ENCODE peak calls at places on chromosomes 1 and 21, in five cellular contexts. S, J, E, C and Y are unnamed samples.

GRCh38 chr21:34364921-34365320 is 1.1 kb downstream of the KCNE2 start:
- DNase-seq in S (no peak), J (no peak), C (no peak), E (no peak), Y (no peak)

GRCh38 chr1:11525516-11525915 is 46.6 kb downstream of the DISP3 start:
- DNase-seq in E (no peak), J (no peak), S (no peak), C (no peak), Y (no peak)

GRCh38 chr1:56905667-56906066 is 51.1 kb downstream of the C8A start:
- DNase-seq in S (no peak), J (no peak), C (no peak), E (no peak), Y (no peak)

GRCh38 chr1:98441281-98441680 is 220.2 kb upstream of the SNX7 start:
- DNase-seq in C (no peak), J (no peak), S (no peak), E (no peak), Y (no peak)

GRCh38 chr21:37670883-37671282 is 245.4 kb downstream of the KCNJ6 start:
- DNase-seq in S (no peak), C (peak), J (no peak), E (no peak), Y (no peak)

GRCh38 chr1:212127219-212127618 is 91.7 kb downstream of the DTL start:
- DNase-seq in E (no peak), C (no peak), S (no peak), J (no peak), Y (no peak)

GRCh38 chr1:99176753-99177152 is 87.5 kb upstream of the PLPPR4 start:
- DNase-seq in E (no peak), J (no peak), S (no peak), C (no peak), Y (no peak)

GRCh38 chr1:155466996-155467395 is 95.6 kb downstream of the ASH1L start:
- DNase-seq in C (peak), J (no peak), S (no peak), E (no peak), Y (no peak)

GRCh38 chr1:3747903-3748302 is 4.3 kb upstream of the CCDC27 start:
- DNase-seq in E (no peak), S (no peak), C (no peak), J (no peak), Y (no peak)

GRCh38 chr1:29761159-29761928 is 525.0 kb downstream of the PTPRU start:
- DNase-seq in S (no peak), J (no peak), C (no peak), E (no peak), Y (no peak)

GRCh38 chr1:173295391-173295790 is 88.3 kb upstream of the TNFSF4 start:
- DNase-seq in J (no peak), C (no peak), S (no peak), E (no peak), Y (no peak)

GRCh38 chr1:160097911-160098851 is at the start of gene IGSF8:
- DNase-seq in S (peak), E (peak), C (peak), J (peak), Y (peak)
- TF ChIP-seq POLR2A in S (no peak), E (no peak), C (no peak), J (peak), Y (no peak)

GRCh38 chr21:36156815-36157670 is at the start of gene DOP1B:
- DNase-seq in E (no peak), S (no peak), C (peak), J (no peak), Y (peak)
- TF ChIP-seq POLR2A in E (no peak), S (no peak), C (peak), J (peak), Y (peak)

DNA sequence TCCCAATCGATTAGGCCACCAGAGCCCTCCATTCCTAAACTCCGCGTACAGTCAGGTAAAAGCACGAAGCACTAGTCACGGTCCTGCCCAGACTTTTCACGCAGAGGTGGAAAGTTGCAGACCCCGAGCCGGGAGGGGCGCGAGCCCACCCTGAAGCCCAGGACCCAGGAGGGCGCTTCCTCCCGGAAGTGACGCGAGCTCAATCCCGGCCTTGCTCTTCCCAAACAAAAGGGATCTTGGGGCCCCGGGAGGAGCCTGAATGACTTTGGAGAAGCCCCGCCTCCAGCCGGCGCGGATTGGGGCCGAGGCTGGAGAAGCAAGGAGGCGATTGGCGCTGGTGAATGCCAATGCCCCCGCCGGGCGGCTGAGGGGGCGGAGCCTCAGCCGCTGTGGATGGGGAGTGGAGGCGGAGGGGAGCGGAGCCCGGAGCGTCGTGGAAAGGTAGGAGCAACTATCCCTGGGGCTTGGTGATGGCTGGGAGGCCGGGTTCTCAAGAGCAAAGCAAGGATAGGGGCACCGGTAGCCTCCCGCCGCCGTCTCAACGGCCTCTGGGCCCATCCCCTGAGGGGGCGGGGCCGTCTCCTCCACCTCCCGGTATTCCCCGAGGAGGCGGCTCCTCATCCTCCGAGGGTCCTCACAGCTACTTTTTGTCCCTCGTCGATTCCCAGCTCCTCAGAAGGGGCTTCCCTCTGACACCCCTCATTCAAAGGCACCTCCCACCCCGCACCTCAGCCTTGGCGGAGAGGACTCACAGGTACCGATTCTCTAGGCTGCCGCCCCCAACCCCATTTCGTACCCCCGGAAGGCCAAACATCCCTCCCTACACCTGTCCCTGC is at the start of gene CTTNBP2NL:
- DNase-seq in S (peak), E (peak), C (peak), J (no peak), Y (peak)
- TF ChIP-seq POLR2A in S (no peak), E (no peak), C (peak), J (peak), Y (no peak)

GRCh38 chr1:27009601-27010197 is 3.0 kb downstream of the TENT5B start:
- DNase-seq in C (no peak), J (no peak), E (no peak), S (peak), Y (no peak)
- TF ChIP-seq POLR2A in C (no peak), J (no peak), E (no peak), S (no peak), Y (no peak)

GRCh38 chr21:33236013-33236686 is 6.4 kb downstream of the IFNAR2 start:
- DNase-seq in J (no peak), C (no peak), E (no peak), S (no peak), Y (no peak)
- TF ChIP-seq POLR2A in J (peak), C (no peak), E (no peak), S (no peak), Y (no peak)

DNA sequence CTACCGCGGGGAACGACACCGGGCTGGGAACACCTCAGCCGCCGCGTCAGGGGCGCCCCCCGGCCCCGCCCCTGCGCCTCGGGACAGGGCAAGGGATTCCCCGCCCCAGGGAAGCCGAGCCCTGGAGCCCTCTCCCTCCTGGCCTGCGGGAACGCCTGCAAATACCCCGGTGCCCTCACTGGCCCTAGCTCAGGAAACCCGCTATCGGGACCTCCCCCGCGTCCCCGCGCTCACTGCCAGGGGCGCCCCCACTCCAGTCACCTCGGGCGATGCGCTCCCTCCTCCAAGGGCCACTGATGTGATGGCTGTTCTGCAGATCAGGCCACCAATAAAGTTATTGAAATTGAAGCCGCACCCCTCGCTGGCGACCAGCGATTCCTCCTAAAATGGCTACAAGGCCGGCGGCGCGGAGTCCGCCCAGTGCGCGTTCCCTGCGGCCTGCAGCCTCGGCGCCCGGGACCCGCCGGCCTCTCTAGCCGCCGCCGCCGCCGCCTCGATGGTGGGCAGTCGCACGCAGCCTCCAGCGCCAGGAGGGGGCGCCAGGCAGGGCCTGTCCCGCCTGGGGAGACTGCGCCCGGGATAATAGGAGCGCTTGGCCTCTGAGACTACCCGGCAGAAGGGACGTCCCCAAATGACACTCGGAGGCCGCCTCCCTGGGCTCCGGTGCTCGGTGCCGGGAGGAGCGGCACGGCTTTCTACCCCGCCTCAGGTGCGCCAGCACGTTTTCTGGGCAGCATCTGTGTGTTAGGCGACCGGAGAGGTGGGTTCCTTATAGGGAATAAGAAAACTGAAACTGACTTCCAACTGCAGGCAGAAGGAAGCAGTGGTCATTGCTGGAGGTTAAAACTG is at the start of gene PRKAB2:
- DNase-seq in S (peak), E (peak), J (peak), C (peak), Y (peak)
- TF ChIP-seq POLR2A in S (peak), E (no peak), J (peak), C (peak), Y (peak)

DNA sequence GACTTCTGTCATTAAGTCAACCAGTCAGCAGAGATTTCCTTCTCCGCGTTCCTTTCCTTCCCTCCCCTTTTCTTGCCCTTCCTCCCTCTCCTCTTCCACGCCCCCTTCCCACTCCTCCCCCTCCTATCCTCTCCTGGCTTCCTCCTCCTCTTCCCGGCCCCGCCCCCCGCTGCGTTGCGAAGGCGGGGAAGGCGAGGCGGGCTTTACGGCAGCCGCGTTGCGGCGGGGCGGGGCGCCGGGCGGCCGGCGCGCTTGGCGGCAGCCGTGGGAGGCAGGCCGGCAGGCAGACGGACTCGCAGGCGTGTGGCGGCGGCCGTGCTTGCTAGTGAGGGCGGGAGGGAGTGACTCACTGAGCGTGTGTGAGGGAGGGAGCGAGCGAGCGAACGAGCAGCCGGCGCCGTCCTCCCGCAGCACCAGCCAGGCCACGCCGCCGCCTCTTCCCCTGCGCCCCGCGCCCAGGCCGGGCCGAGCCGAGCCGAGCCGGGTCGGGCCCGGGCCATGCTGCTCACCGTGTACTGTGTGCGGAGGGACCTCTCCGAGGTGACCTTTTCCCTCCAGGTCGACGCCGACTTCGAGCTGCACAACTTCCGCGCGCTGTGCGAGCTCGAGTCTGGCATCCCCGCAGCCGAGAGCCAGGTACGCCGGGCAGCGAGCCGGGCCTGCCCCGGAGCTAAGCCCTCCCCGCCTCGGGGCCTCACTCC is at the start of gene DDI2:
- DNase-seq in C (peak), E (peak), J (peak), S (peak), Y (peak)
- TF ChIP-seq POLR2A in C (peak), E (no peak), J (peak), S (peak), Y (peak)